ENCODE peak calls at places on chromosomes 5 and 9, in four cellular contexts. T is endodermal cell; G is upper lobe of right lung; M is CD4-positive, alpha-beta T cell. V is an unnamed sample.

GRCh38 chr5:124655943-124656459 is 90.4 kb downstream of the ZNF608 start:
- DNase-seq in T (no peak), G (no peak), M (no peak), V (no peak)

GRCh38 chr5:110817437-110817836 is 78.6 kb downstream of the SLC25A46 start:
- DNase-seq in T (no peak), G (no peak), M (no peak), V (no peak)

GRCh38 chr9:98922721-98923435 is 20.8 kb upstream of the COL15A1 start:
- DNase-seq in T (peak), G (no peak), M (no peak), V (no peak)

GRCh38 chr5:10518352-10518751 is 45.5 kb upstream of the ANKRD33B start:
- DNase-seq in T (no peak), G (no peak), M (no peak), V (no peak)

GRCh38 chr5:103263054-103263453 is 4.5 kb downstream of the MACIR start:
- DNase-seq in T (no peak), G (no peak), M (no peak), V (no peak)

GRCh38 chr5:95669540-95669939 is 13.3 kb downstream of the SPATA9 start:
- DNase-seq in T (peak), G (no peak), M (no peak), V (no peak)

GRCh38 chr5:133675376-133676154 is 63.2 kb upstream of the FSTL4 start:
- DNase-seq in T (peak), G (no peak), M (no peak), V (no peak)

GRCh38 chr5:173592050-173592669 is 24.3 kb downstream of the BOD1 start:
- DNase-seq in T (peak), G (no peak), M (no peak), V (no peak)

GRCh38 chr5:1219098-1219767 is 5.9 kb upstream of the SLC6A18 start:
- DNase-seq in T (no peak), G (no peak), M (no peak), V (no peak)

GRCh38 chr9:33116855-33117254 is 40.4 kb upstream of the SMU1 start:
- DNase-seq in T (no peak), G (no peak), M (no peak), V (no peak)

GRCh38 chr9:86766912-86767311 is 180.4 kb downstream of the GAS1 start:
- DNase-seq in T (no peak), G (no peak), M (no peak), V (no peak)

GRCh38 chr9:107933042-107933441 is 443.5 kb upstream of the KLF4 start:
- DNase-seq in T (no peak), G (no peak), M (no peak), V (no peak)

GRCh38 chr9:111975709-111976108 is 79.1 kb downstream of the UGCG start:
- DNase-seq in T (peak), G (peak), M (no peak), V (no peak)

GRCh38 chr5:148433826-148434225 is 50.1 kb downstream of the FBXO38 start:
- DNase-seq in T (no peak), G (no peak), M (no peak), V (no peak)

GRCh38 chr5:10555134-10555733 is 8.6 kb upstream of the ANKRD33B start:
- DNase-seq in T (no peak), G (no peak), M (no peak), V (no peak)

GRCh38 chr5:174239718-174240117 is 194.2 kb downstream of the NSG2 start:
- DNase-seq in T (no peak), G (no peak), M (no peak), V (no peak)

GRCh38 chr9:89722712-89723111 is 117.9 kb downstream of the GADD45G start:
- DNase-seq in T (no peak), G (no peak), M (no peak), V (no peak)

GRCh38 chr5:100634937-100635336 is 99.8 kb downstream of the FAM174A start:
- DNase-seq in T (no peak), G (no peak), M (no peak), V (no peak)

GRCh38 chr9:75039804-75040203 is 11.7 kb upstream of the CARNMT1 start:
- DNase-seq in T (no peak), G (no peak), M (no peak), V (no peak)

GRCh38 chr5:59124983-59125960 is 542.4 kb downstream of the RAB3C start:
- DNase-seq in T (peak), G (no peak), M (no peak), V (no peak)

GRCh38 chr5:175810457-175810856 is 60.9 kb upstream of the CPLX2 start:
- DNase-seq in T (no peak), G (no peak), M (no peak), V (no peak)

GRCh38 chr9:7315746-7316457 is 483.7 kb downstream of the DMAC1 start:
- DNase-seq in T (no peak), G (no peak), M (no peak), V (no peak)

GRCh38 chr5:60092671-60093422 is 199.3 kb upstream of the PDE4D start:
- DNase-seq in T (no peak), G (no peak), M (no peak), V (no peak)

GRCh38 chr9:130866474-130866965 is 30.1 kb downstream of the QRFP start:
- DNase-seq in T (peak), G (no peak), M (peak), V (peak)

GRCh38 chr5:126647071-126647470 is 46.3 kb downstream of the PHAX start:
- DNase-seq in T (no peak), G (no peak), M (no peak), V (no peak)

GRCh38 chr9:128633601-128634000 is 23.0 kb downstream of the DYNC2I2 start:
- DNase-seq in T (no peak), G (no peak), M (no peak), V (no peak)

GRCh38 chr9:133118179-133118520 is 2.9 kb downstream of the RALGDS start:
- DNase-seq in T (no peak), G (no peak), M (no peak), V (no peak)
- H3K27ac ChIP-seq in T (no peak), G (peak), M (no peak), V (peak)

GRCh38 chr5:108642170-108642906 is 105.4 kb upstream of the FER start:
- DNase-seq in T (peak), G (no peak), M (peak), V (peak)
- H3K27ac ChIP-seq in T (no peak), G (no peak), M (no peak), V (no peak)

GRCh38 chr5:150182774-150183173 is 7.1 kb upstream of the SLC6A7 start:
- DNase-seq in T (no peak), G (no peak), M (no peak), V (no peak)

GRCh38 chr5:150180241-150181027 is 9.4 kb upstream of the SLC6A7 start:
- DNase-seq in T (no peak), G (peak), M (no peak), V (no peak)

GRCh38 chr5:150179221-150179620 is 10.6 kb upstream of the SLC6A7 start:
- DNase-seq in T (no peak), G (no peak), M (no peak), V (no peak)

GRCh38 chr5:150181766-150182545 is 7.9 kb upstream of the SLC6A7 start:
- DNase-seq in T (no peak), G (no peak), M (no peak), V (no peak)

GRCh38 chr5:150181035-150181434 is 8.8 kb upstream of the SLC6A7 start:
- DNase-seq in T (no peak), G (no peak), M (no peak), V (no peak)
- H3K27ac ChIP-seq in T (no peak), G (peak), M (no peak), V (no peak)

GRCh38 chr9:38434833-38435232 is 10.6 kb upstream of the IGFBPL1 start:
- DNase-seq in T (no peak), G (no peak), M (no peak), V (no peak)
- H3K27ac ChIP-seq in T (no peak), G (no peak), M (no peak), V (no peak)

GRCh38 chr9:94166237-94167054 is 82.2 kb downstream of the PTPDC1 start:
- DNase-seq in T (peak), G (peak), M (peak), V (peak)

GRCh38 chr9:94167376-94167775 is 83.1 kb downstream of the PTPDC1 start:
- DNase-seq in T (no peak), G (no peak), M (no peak), V (no peak)

GRCh38 chr9:94168203-94169000 is 84.1 kb downstream of the PTPDC1 start:
- DNase-seq in T (no peak), G (no peak), M (no peak), V (no peak)

GRCh38 chr9:94167055-94167346 is 82.7 kb downstream of the PTPDC1 start:
- DNase-seq in T (no peak), G (no peak), M (no peak), V (no peak)

DNA sequence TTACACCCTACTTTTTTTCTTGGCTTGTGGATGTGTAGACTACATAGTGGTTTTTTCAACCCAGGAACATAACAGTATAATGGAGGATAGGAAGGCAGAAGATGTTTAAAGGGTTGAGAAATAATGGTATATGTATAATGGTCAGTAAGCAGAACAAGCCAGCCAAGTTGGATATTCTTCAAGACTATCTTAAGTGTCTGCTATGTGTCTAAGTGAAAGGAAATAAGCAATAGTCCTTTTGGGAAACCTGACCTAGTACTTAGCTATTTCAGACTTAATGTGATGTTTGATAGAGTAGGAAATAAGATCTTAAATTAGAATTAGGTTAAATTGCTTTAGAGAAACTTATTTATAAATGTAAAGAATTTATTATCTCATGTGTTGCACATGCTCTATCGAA is 85.7 kb downstream of the PTPDC1 start:
- DNase-seq in T (no peak), G (no peak), M (no peak), V (no peak)
- H3K27ac ChIP-seq in T (no peak), G (peak), M (no peak), V (no peak)